ENCODE peak calls at places on chromosomes 13 and 19, in five cellular contexts. I is EL, Y is NCI-H82, G is anterior cingulate cortex, M is pulmonary artery endothelial cell. F is an unnamed sample.

GRCh38 chr19:33085570-33086128 is 4.7 kb downstream of the GPATCH1 start:
- DNase-seq in M (no peak), I (no peak), Y (no peak), G (no peak), F (no peak)

GRCh38 chr13:102948006-102948405 is 102.2 kb downstream of the ERCC5 start:
- DNase-seq in Y (peak; percentile 69), G (peak; percentile 79), I (no peak), M (no peak), F (no peak)

GRCh38 chr13:73849292-73849691 is 284.9 kb downstream of the KLF12 start:
- DNase-seq in G (no peak), Y (peak; percentile 60), M (no peak), I (peak; percentile 49), F (no peak)

GRCh38 chr13:42036711-42037110 is 11.7 kb upstream of the DGKH start:
- DNase-seq in I (no peak), G (no peak), M (no peak), Y (no peak), F (no peak)

GRCh38 chr19:40284501-40285352 is at the start of gene AKT2:
- DNase-seq in Y (peak; percentile 90), I (peak; percentile 54), G (peak; percentile 66), M (peak; percentile 11), F (no peak)

GRCh38 chr19:46623915-46624502 is 880 bp downstream of the PTGIR start:
- DNase-seq in I (no peak), M (no peak), G (no peak), Y (no peak), F (no peak)

GRCh38 chr13:108188260-108188659 is 27.1 kb downstream of the LIG4 start:
- DNase-seq in I (no peak), G (no peak), M (no peak), Y (no peak), F (no peak)

GRCh38 chr13:113657851-113658741 is at the start of gene ATP4B:
- DNase-seq in G (no peak), M (no peak), Y (no peak), I (no peak), F (no peak)

GRCh38 chr13:51643882-51644281 is 59.6 kb downstream of the WDFY2 start:
- DNase-seq in G (no peak), M (peak; percentile 64), I (peak; percentile 92), Y (no peak), F (no peak)

GRCh38 chr19:18908917-18909619 is 10.1 kb downstream of the COPE start:
- DNase-seq in M (no peak), Y (no peak), I (no peak), G (peak; percentile 29), F (no peak)

F was measured in glomerular endothelial cell.